ENCODE peak calls at places on chromosomes 7 and 10, in eight cellular contexts. R, I, L, C, G, Q, J and W are unnamed samples.

GRCh38 chr10:59678884-59679301 is 30.8 kb downstream of the SLC16A9 start:
- DNase-seq in R (no peak), J (peak), G (peak), I (no peak), L (no peak), C (no peak), Q (no peak), W (no peak)

GRCh38 chr7:157808042-157808441 is 471.2 kb downstream of the DNAJB6 start:
- DNase-seq in L (no peak), R (no peak), I (no peak), C (no peak), G (no peak), J (no peak), Q (no peak), W (no peak)

GRCh38 chr7:116354171-116354545 is 143.8 kb downstream of the TES start:
- DNase-seq in G (peak), L (no peak), J (no peak), I (no peak), R (peak), C (no peak), Q (no peak), W (no peak)

GRCh38 chr10:108631332-108631731 is 1292.0 kb downstream of the XPNPEP1 start:
- DNase-seq in G (no peak), J (no peak), L (no peak), Q (no peak), R (no peak), C (no peak), I (no peak), W (no peak)

GRCh38 chr7:149817836-149818535 is 20.2 kb upstream of the ZNF862 start:
- DNase-seq in I (no peak), R (no peak), C (no peak), G (no peak), L (no peak), Q (no peak), J (no peak), W (no peak)

GRCh38 chr7:127578036-127578684 is 7.2 kb downstream of the GCC1 start:
- DNase-seq in G (peak), L (no peak), J (no peak), C (no peak), Q (no peak), I (no peak), R (no peak), W (peak)

GRCh38 chr7:99089914-99090629 is 53.8 kb downstream of the SMURF1 start:
- DNase-seq in L (no peak), I (no peak), J (no peak), Q (no peak), C (no peak), G (no peak), R (no peak), W (no peak)

GRCh38 chr10:110820321-110820814 is 51.4 kb upstream of the PDCD4 start:
- DNase-seq in J (no peak), G (peak), Q (no peak), C (peak), R (peak), L (no peak), I (no peak), W (no peak)

GRCh38 chr10:19801369-19801768 is 14.9 kb upstream of the PLXDC2 start:
- DNase-seq in I (no peak), C (no peak), J (no peak), Q (no peak), R (no peak), G (no peak), L (no peak), W (no peak)